ENCODE peak calls at places on chromosome 1, in ten cellular contexts. E, O, A, L, P, B, Z, V, D and K are unnamed samples.

GRCh38 chr1:165080253-165080896 is 276.1 kb downstream of the LMX1A start:
- DNase-seq in A (no peak), P (no peak), Z (no peak), D (no peak), L (no peak), V (no peak), E (no peak), O (no peak), B (no peak), K (no peak)

GRCh38 chr1:51666463-51666862 is 49.6 kb downstream of the OSBPL9 start:
- DNase-seq in P (no peak), D (no peak), V (no peak), O (no peak), L (no peak), B (no peak), Z (peak; percentile 69), A (peak; percentile 86), E (peak; percentile 22), K (peak; percentile 17)

GRCh38 chr1:185917646-185918045 is 183.5 kb downstream of the HMCN1 start:
- DNase-seq in Z (peak; percentile 66), P (no peak), E (peak; percentile 10), D (no peak), B (peak; percentile 56), L (no peak), A (peak; percentile 74), O (no peak), V (no peak), K (no peak)

GRCh38 chr1:42934541-42935312 is 23.9 kb downstream of the SLC2A1 start:
- DNase-seq in D (no peak), B (no peak), L (no peak), V (no peak), P (no peak), Z (no peak), A (no peak), O (no peak), E (no peak), K (no peak)

GRCh38 chr1:221987860-221988520 is 246.1 kb upstream of the DUSP10 start:
- DNase-seq in D (no peak), O (no peak), Z (peak; percentile 96), L (no peak), B (no peak), E (no peak), V (peak; percentile 55), A (peak; percentile 59), P (no peak), K (no peak)

GRCh38 chr1:176033879-176034278 is 173.2 kb downstream of the COP1 start:
- DNase-seq in Z (peak; percentile 36), D (no peak), A (peak; percentile 31), O (no peak), E (no peak), P (no peak), B (no peak), L (no peak), V (no peak), K (no peak)

GRCh38 chr1:241323510-241323909 is 33.5 kb downstream of the RGS7 start:
- DNase-seq in P (no peak), L (no peak), V (no peak), A (peak; percentile 21), D (no peak), O (peak; percentile 21), B (peak; percentile 80), Z (peak; percentile 30), E (no peak), K (no peak)

GRCh38 chr1:197553281-197553680 is 222.0 kb downstream of the DENND1B start:
- DNase-seq in B (no peak), V (no peak), O (no peak), A (no peak), L (no peak), E (no peak), D (no peak), P (no peak), Z (no peak), K (no peak)

GRCh38 chr1:177936016-177936415 is 33.8 kb downstream of the SEC16B start:
- DNase-seq in B (no peak), O (no peak), L (no peak), D (no peak), A (no peak), E (no peak), V (no peak), Z (no peak), P (no peak), K (no peak)

GRCh38 chr1:177937174-177937770 is 32.6 kb downstream of the SEC16B start:
- DNase-seq in Z (no peak), L (no peak), V (no peak), O (no peak), P (no peak), A (no peak), E (no peak), B (no peak), D (no peak), K (no peak)

GRCh38 chr1:177940682-177941081 is 29.2 kb downstream of the SEC16B start:
- DNase-seq in A (no peak), V (no peak), E (no peak), O (no peak), L (no peak), D (no peak), B (no peak), P (no peak), Z (no peak), K (no peak)

GRCh38 chr1:177934927-177935326 is 34.9 kb downstream of the SEC16B start:
- DNase-seq in L (no peak), D (no peak), P (no peak), Z (no peak), V (no peak), A (no peak), B (no peak), O (no peak), E (peak; percentile 49), K (no peak)

DNA sequence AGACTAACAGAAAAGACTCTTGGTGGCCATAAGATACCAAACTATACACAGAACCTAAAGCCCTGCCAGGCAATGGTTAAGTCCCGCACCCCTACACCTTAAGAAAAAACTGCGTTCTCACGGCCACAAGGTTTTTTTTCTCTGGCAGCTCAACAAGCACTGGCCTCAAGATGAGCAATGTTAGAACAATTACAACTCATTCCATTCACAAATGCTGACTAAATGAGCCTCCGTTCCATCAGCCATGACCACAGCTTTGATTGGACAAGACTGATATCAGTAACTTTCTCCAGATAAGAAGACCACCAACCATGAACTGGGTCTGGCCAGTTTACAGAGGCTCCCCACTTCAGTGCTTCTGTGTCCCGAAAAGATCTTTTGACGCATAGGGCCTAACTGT is 31.9 kb downstream of the SEC16B start:
- DNase-seq in O (no peak), Z (peak; percentile 88), A (peak; percentile 73), V (no peak), B (no peak), L (no peak), D (no peak), P (no peak), E (no peak), K (no peak)
- TF ChIP-seq CTCF in O (no peak), Z (no peak), A (no peak), V (no peak), B (no peak), L (no peak), D (no peak), P (no peak), E (no peak), K (no peak)

GRCh38 chr1:114691061-114691460 is 4.3 kb downstream of the AMPD1 start:
- DNase-seq in Z (no peak), P (no peak), B (no peak), V (peak; percentile 60), E (no peak), D (no peak), L (no peak), A (no peak), O (no peak), K (no peak)

GRCh38 chr1:114688526-114688925 is 6.8 kb downstream of the AMPD1 start:
- DNase-seq in P (no peak), L (no peak), Z (no peak), E (no peak), V (no peak), D (no peak), A (no peak), B (no peak), O (no peak), K (no peak)

GRCh38 chr1:114685851-114686250 is 9.5 kb downstream of the AMPD1 start:
- DNase-seq in O (no peak), A (no peak), B (no peak), V (no peak), Z (no peak), D (no peak), P (no peak), L (no peak), E (no peak), K (no peak)
- H3K4me1 ChIP-seq in O (no peaks in the 10 kb centered on the region), A (no peaks in the 10 kb centered on the region), B (no peaks in the 10 kb centered on the region), V (no peaks in the 10 kb centered on the region), Z (no peaks in the 10 kb centered on the region), D (no peaks in the 10 kb centered on the region), P (no peaks in the 10 kb centered on the region), L (no peaks in the 10 kb centered on the region), E (no peaks in the 10 kb centered on the region), K (no peaks in the 10 kb centered on the region)

DNA sequence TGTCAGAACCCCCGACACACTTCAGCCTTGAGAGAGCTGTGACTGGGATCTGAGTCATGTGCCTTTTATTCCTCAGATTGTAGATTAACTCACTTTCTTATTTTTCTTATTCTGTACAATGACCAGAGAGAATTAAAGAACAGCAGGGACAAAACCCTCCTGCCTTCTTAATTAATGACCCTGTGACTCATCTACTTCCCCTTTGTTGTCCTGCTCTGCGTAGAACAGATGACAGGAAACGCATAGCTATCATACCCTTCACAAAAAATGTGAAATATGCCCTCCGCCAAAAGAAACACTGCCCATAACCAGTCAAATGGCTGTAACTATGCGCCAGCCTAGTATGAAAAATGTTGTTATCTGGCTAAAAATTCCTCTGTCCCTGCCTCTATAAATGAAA is 9.1 kb upstream of the PADI2 start:
- DNase-seq in B (no peak), Z (peak; percentile 91), V (peak; percentile 95), E (no peak), P (no peak), D (no peak), O (no peak), A (peak; percentile 95), L (no peak), K (no peak)
- H3K4me3 ChIP-seq in B (no peak overlapping the region), Z (no peak overlapping the region), V (no peak overlapping the region), E (no peak overlapping the region), P (no peak overlapping the region), D (no peak overlapping the region), O (no peak overlapping the region), A (no peak overlapping the region), L (no peak overlapping the region), K (peak overlapping the region; percentile 38)

DNA sequence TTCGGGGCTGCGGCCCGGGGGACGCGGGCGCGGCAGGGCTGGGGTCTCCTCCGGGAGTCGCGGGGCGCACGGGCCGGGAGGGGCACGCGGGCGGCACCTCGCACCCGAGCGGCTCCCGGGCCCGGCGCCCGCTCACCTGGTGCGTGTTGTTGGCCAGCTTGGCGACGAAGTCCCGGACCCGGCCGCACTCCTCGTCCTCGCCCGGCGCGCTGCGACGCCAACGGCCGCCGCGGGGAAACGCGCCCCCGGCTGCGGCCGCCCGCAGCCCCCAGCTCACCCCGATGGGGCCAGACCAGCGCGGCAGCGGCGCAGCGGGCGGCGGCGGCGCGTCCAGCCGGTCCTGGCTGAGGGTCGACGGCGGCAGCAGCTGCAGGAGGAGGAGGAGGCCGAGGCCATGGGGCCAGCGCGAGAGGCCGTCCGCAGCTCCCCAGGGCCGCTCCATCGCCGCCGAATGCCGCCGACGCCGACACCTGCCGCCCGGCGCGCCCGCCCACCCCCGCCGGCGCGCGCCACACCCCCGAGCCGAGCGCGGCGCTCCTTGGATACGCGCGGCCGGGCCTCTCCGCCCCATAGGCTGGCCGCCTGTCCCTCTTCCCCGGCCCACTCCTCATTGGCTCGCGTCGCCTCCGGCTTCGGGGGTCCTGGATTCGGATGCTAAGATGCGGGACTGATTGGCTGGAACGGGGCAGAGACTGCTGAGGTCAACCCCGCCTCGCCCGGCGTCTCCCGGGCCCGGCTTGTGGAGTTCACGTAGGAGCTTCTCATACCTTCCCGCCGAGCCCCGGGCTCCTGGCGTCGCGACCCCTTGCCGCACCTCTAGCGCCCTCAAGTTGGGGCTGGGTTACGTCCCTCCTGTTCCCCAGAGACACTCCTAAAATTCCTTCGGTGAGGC is at the start of gene SORT1:
- DNase-seq in B (peak; percentile 99), O (peak; percentile 96), E (peak; percentile 90), Z (peak; percentile 83), L (peak; percentile 88), A (peak; percentile 87), V (peak; percentile 75), D (peak; percentile 76), P (peak; percentile 82), K (peak; percentile 65)
- TF ChIP-seq CTCF in B (peak; percentile 44), O (no peak), E (peak; percentile 18), Z (no peak), L (no peak), A (no peak), V (peak; percentile 27), D (no peak), P (no peak), K (no peak)